ENCODE peak calls at places on chromosomes 2 and 18, in four cellular contexts. V is fibroblast of the aortic adventitia, M is GM13976, B is upper lobe of right lung. N is an unnamed sample.

GRCh38 chr18:25230658-25231326 is 121.2 kb downstream of the ZNF521 start:
- DNase-seq in M (no peak), V (peak), B (no peak), N (no peak)

GRCh38 chr2:237222683-237223082 is 137.0 kb downstream of the COPS8 start:
- DNase-seq in B (no peak), V (peak), M (no peak), N (no peak)

GRCh38 chr2:64941751-64942150 is 47.4 kb upstream of the SLC1A4 start:
- DNase-seq in M (no peak), B (no peak), V (no peak), N (no peak)

GRCh38 chr2:118865106-118865505 is 17.7 kb upstream of the EN1 start:
- DNase-seq in B (peak), V (peak), M (peak), N (peak)

GRCh38 chr2:208867374-208867773 is 460.8 kb downstream of the PTH2R start:
- DNase-seq in V (no peak), B (no peak), M (no peak), N (no peak)

GRCh38 chr2:47038656-47039501 is 116.2 kb downstream of the STPG4 start:
- DNase-seq in V (no peak), B (no peak), M (no peak), N (no peak)

GRCh38 chr2:137123241-137123640 is 357.9 kb downstream of the THSD7B start:
- DNase-seq in B (no peak), M (no peak), V (peak), N (no peak)

GRCh38 chr2:11368059-11368572 is 23.7 kb upstream of the ROCK2 start:
- DNase-seq in M (no peak), V (peak), B (no peak), N (no peak)

GRCh38 chr2:231646471-231646870 is 53.8 kb downstream of the TEX44 start:
- DNase-seq in M (no peak), B (no peak), V (no peak), N (no peak)

GRCh38 chr2:147525724-147526489 is 318.9 kb upstream of the ACVR2A start:
- DNase-seq in V (no peak), M (no peak), B (no peak), N (no peak)

GRCh38 chr2:191959209-191959608 is 112.3 kb upstream of the CAVIN2 start:
- DNase-seq in B (no peak), M (no peak), V (no peak), N (no peak)

GRCh38 chr2:218569038-218569431 is 396 bp downstream of the CNOT9 start:
- DNase-seq in B (peak), V (peak), M (peak), N (peak)

GRCh38 chr2:85830645-85831044 is 58.1 kb downstream of the ST3GAL5 start:
- DNase-seq in B (no peak), M (no peak), V (no peak), N (no peak)
- TF ChIP-seq CTCF in B (peak), M (peak), V (no peak), N (no peak)

GRCh38 chr18:21335927-21336488 is 94.0 kb downstream of the GREB1L start:
- DNase-seq in V (no peak), M (no peak), B (no peak), N (no peak)
- TF ChIP-seq CTCF in V (no peak), M (no peak), B (no peak), N (no peak)

GRCh38 chr2:177263451-177264208 is 897 bp downstream of the NFE2L2 start:
- DNase-seq in M (peak), V (peak), B (peak), N (peak)

GRCh38 chr2:177264539-177265385 is at the start of gene NFE2L2:
- DNase-seq in M (peak), V (peak), B (peak), N (peak)

GRCh38 chr2:177264209-177264538 is 353 bp downstream of the NFE2L2 start:
- DNase-seq in M (no peak), B (peak), V (no peak), N (peak)

GRCh38 chr2:177265834-177266817 is 1.6 kb upstream of the NFE2L2 start:
- DNase-seq in M (no peak), V (peak), B (no peak), N (no peak)

GRCh38 chr2:177265386-177265690 is 811 bp upstream of the NFE2L2 start:
- DNase-seq in V (peak), M (no peak), B (no peak), N (no peak)
- TF ChIP-seq CTCF in V (peak), M (peak), B (peak), N (no peak)

GRCh38 chr18:62262050-62262449 is 63.1 kb upstream of the TNFRSF11A start:
- DNase-seq in V (no peak), B (no peak), M (no peak), N (no peak)
- TF ChIP-seq CTCF in V (no peak), B (no peak), M (no peak), N (no peak)